ENCODE peak calls at places on chromosomes 5 and 9, in ten cellular contexts. E, K, P, U, J, D, F, B, W and Z are unnamed samples.

GRCh38 chr5:140881889-140882590 is at the start of gene PCDHA13:
- DNase-seq in E (peak), K (no peak), P (no peak), U (no peak), J (no peak), D (no peak), F (peak), B (no peak), W (no peak), Z (no peak)

GRCh38 chr5:83608122-83608521 is 112.5 kb downstream of the HAPLN1 start:
- DNase-seq in E (peak), K (peak), P (no peak), U (peak), J (no peak), D (peak), F (peak), B (peak), W (peak), Z (peak)

GRCh38 chr5:103475629-103476240 is 86.9 kb downstream of the NUDT12 start:
- DNase-seq in E (peak), K (no peak), P (no peak), U (peak), J (no peak), D (no peak), F (peak), B (no peak), W (no peak), Z (peak)

GRCh38 chr5:352639-353598 is 31.4 kb downstream of the AHRR start:
- DNase-seq in E (no peak), K (no peak), P (no peak), U (no peak), J (no peak), D (no peak), F (no peak), B (no peak), W (no peak), Z (no peak)

GRCh38 chr9:116342071-116342470 is 188.5 kb downstream of the PAPPA start:
- DNase-seq in E (no peak), K (no peak), P (no peak), U (no peak), J (no peak), D (no peak), F (no peak), B (no peak), W (no peak), Z (no peak)

GRCh38 chr9:93587651-93588347 is 11.4 kb downstream of the PHF2 start:
- DNase-seq in E (no peak), K (no peak), P (no peak), U (no peak), J (peak), D (no peak), F (no peak), B (no peak), W (no peak), Z (no peak)

GRCh38 chr5:81717815-81718214 is 33.1 kb downstream of the SSBP2 start:
- DNase-seq in E (no peak), K (no peak), P (no peak), U (no peak), J (no peak), D (no peak), F (peak), B (no peak), W (no peak), Z (no peak)

GRCh38 chr9:130635306-130635705 is 29.1 kb upstream of the PRDM12 start:
- DNase-seq in E (no peak), K (no peak), P (no peak), U (no peak), J (no peak), D (no peak), F (no peak), B (no peak), W (no peak), Z (no peak)

GRCh38 chr5:21225223-21226064 is 1237.4 kb upstream of the CDH18 start:
- DNase-seq in E (no peak), K (no peak), P (no peak), U (no peak), J (no peak), D (no peak), F (no peak), B (no peak), W (no peak), Z (no peak)

GRCh38 chr5:81898403-81898802 is 73.4 kb upstream of the ATG10 start:
- DNase-seq in E (no peak), K (no peak), P (no peak), U (no peak), J (no peak), D (no peak), F (no peak), B (no peak), W (no peak), Z (no peak)

GRCh38 chr9:5626727-5627634 is 1.9 kb upstream of the RIC1 start:
- DNase-seq in E (peak), K (peak), P (peak), U (peak), J (no peak), D (no peak), F (peak), B (peak), W (peak), Z (no peak)

GRCh38 chr5:60489856-60490255 is 210.1 kb downstream of the DEPDC1B start:
- DNase-seq in E (no peak), K (no peak), P (no peak), U (no peak), J (no peak), D (no peak), F (no peak), B (no peak), W (no peak), Z (no peak)

GRCh38 chr5:56440871-56441740 is 208.0 kb upstream of the ANKRD55 start:
- DNase-seq in E (no peak), K (no peak), P (no peak), U (no peak), J (peak), D (no peak), F (peak), B (no peak), W (no peak), Z (peak)

GRCh38 chr5:171845857-171846785 is 60.5 kb downstream of the SMIM23 start:
- DNase-seq in E (peak), K (no peak), P (no peak), U (no peak), J (no peak), D (no peak), F (no peak), B (no peak), W (no peak), Z (no peak)

GRCh38 chr9:103821115-103821514 is 273.0 kb upstream of the SMC2 start:
- DNase-seq in E (no peak), K (no peak), P (no peak), U (no peak), J (no peak), D (no peak), F (no peak), B (no peak), W (no peak), Z (no peak)

GRCh38 chr5:175479125-175479881 is 943 bp downstream of the SFXN1 start:
- DNase-seq in E (no peak), K (no peak), P (no peak), U (no peak), J (peak), D (no peak), F (no peak), B (no peak), W (no peak), Z (no peak)

GRCh38 chr9:136690104-136690840 is 3.0 kb upstream of the AGPAT2 start:
- DNase-seq in E (no peak), K (no peak), P (no peak), U (no peak), J (no peak), D (no peak), F (no peak), B (no peak), W (no peak), Z (no peak)

GRCh38 chr9:38263534-38263933 is 129.0 kb upstream of the ALDH1B1 start:
- DNase-seq in E (no peak), K (no peak), P (no peak), U (no peak), J (no peak), D (peak), F (no peak), B (no peak), W (no peak), Z (peak)

GRCh38 chr9:127508901-127509260 is 57.6 kb downstream of the LRSAM1 start:
- DNase-seq in E (no peak), K (no peak), P (no peak), U (no peak), J (no peak), D (no peak), F (no peak), B (no peak), W (no peak), Z (no peak)

GRCh38 chr5:82886911-82887310 is 190.3 kb downstream of the TMEM167A start:
- DNase-seq in E (no peak), K (no peak), P (no peak), U (no peak), J (no peak), D (no peak), F (no peak), B (no peak), W (no peak), Z (no peak)

GRCh38 chr9:133464638-133465037 is 4.9 kb downstream of the CACFD1 start:
- DNase-seq in E (no peak), K (no peak), P (no peak), U (no peak), J (no peak), D (no peak), F (no peak), B (no peak), W (no peak), Z (no peak)

GRCh38 chr9:123924727-123925126 is 5.2 kb downstream of the DENND1A start:
- DNase-seq in E (no peak), K (no peak), P (no peak), U (no peak), J (no peak), D (no peak), F (no peak), B (no peak), W (no peak), Z (no peak)

GRCh38 chr5:75952963-75953362 is 130.2 kb upstream of the SV2C start:
- DNase-seq in E (no peak), K (no peak), P (no peak), U (no peak), J (no peak), D (no peak), F (no peak), B (no peak), W (no peak), Z (no peak)

GRCh38 chr5:140632366-140633080 is 452 bp downstream of the CD14 start:
- DNase-seq in E (peak), K (peak), P (peak), U (no peak), J (peak), D (no peak), F (no peak), B (peak), W (peak), Z (no peak)

GRCh38 chr9:70439991-70440706 is 25.7 kb upstream of the KLF9 start:
- DNase-seq in E (no peak), K (no peak), P (no peak), U (no peak), J (no peak), D (no peak), F (peak), B (no peak), W (no peak), Z (no peak)

GRCh38 chr9:99118782-99119466 is 14.0 kb downstream of the TGFBR1 start:
- DNase-seq in E (no peak), K (no peak), P (peak), U (no peak), J (no peak), D (no peak), F (no peak), B (peak), W (no peak), Z (no peak)

GRCh38 chr9:7192266-7192665 is 434.5 kb downstream of the KDM4C start:
- DNase-seq in E (no peak), K (no peak), P (no peak), U (no peak), J (no peak), D (no peak), F (no peak), B (no peak), W (no peak), Z (no peak)

GRCh38 chr9:18601956-18602355 is 128.0 kb downstream of the ADAMTSL1 start:
- DNase-seq in E (no peak), K (no peak), P (no peak), U (no peak), J (no peak), D (no peak), F (no peak), B (no peak), W (no peak), Z (no peak)

GRCh38 chr5:463952-464351 is 21.0 kb downstream of the EXOC3 start:
- DNase-seq in E (no peak), K (no peak), P (peak), U (no peak), J (no peak), D (no peak), F (no peak), B (no peak), W (no peak), Z (peak)

GRCh38 chr5:166505086-166505485 is 1786.4 kb upstream of the WWC1 start:
- DNase-seq in E (no peak), K (no peak), P (no peak), U (no peak), J (no peak), D (no peak), F (no peak), B (no peak), W (no peak), Z (no peak)

GRCh38 chr5:147509710-147510651 is at the start of gene DPYSL3:
- DNase-seq in E (peak), K (peak), P (peak), U (peak), J (peak), D (no peak), F (peak), B (no peak), W (peak), Z (peak)

GRCh38 chr9:113492343-113493079 is 29.0 kb downstream of the RGS3 start:
- DNase-seq in E (no peak), K (no peak), P (no peak), U (no peak), J (no peak), D (no peak), F (no peak), B (no peak), W (no peak), Z (no peak)

GRCh38 chr9:70563010-70563409 is 148.6 kb upstream of the KLF9 start:
- DNase-seq in E (no peak), K (no peak), P (no peak), U (no peak), J (no peak), D (no peak), F (no peak), B (no peak), W (no peak), Z (no peak)